ENCODE peak calls at places on chromosomes 13 and 19, in seven cellular contexts. C is COR-L47; D is epithelial cell of prostate; N is AG09319; V is fibroblast of the conjunctiva; Y is thoracic aorta; B is effector CD4-positive, alpha-beta T cell. T is an unnamed sample.

GRCh38 chr13:113142876-113143275 is 15.6 kb upstream of the PROZ start:
- DNase-seq in C (no peak), D (no peak), N (no peak), V (no peak), Y (no peak), B (no peak), T (no peak)

GRCh38 chr13:34567558-34567957 is 374.5 kb upstream of the NBEA start:
- DNase-seq in C (no peak), D (no peak), N (no peak), V (no peak), Y (no peak), B (no peak), T (no peak)

GRCh38 chr13:94706101-94706853 is 6.1 kb downstream of the SOX21 start:
- DNase-seq in C (no peak), D (no peak), N (no peak), V (no peak), Y (no peak), B (no peak), T (no peak)

GRCh38 chr13:98771838-98772611 is 19.6 kb upstream of the SLC15A1 start:
- DNase-seq in C (no peak), D (no peak), N (no peak), V (no peak), Y (no peak), B (no peak), T (no peak)

GRCh38 chr19:2195914-2196313 is 32.2 kb downstream of the DOT1L start:
- DNase-seq in C (no peak), D (no peak), N (no peak), V (no peak), Y (no peak), B (no peak), T (no peak)

GRCh38 chr19:1156830-1157615 is 17.0 kb downstream of the SBNO2 start:
- DNase-seq in C (no peak), D (no peak), N (no peak), V (no peak), Y (no peak), B (no peak), T (no peak)

GRCh38 chr13:111402441-111402840 is 82.0 kb downstream of the TEX29 start:
- DNase-seq in C (no peak), D (no peak), N (no peak), V (no peak), Y (no peak), B (no peak), T (no peak)

GRCh38 chr13:25806304-25806974 is 245.4 kb downstream of the SHISA2 start:
- DNase-seq in C (no peak), D (no peak), N (no peak), V (no peak), Y (no peak), B (no peak), T (no peak)

GRCh38 chr19:6987850-6988249 is 33.4 kb downstream of the MBD3L2B start:
- DNase-seq in C (no peak), D (no peak), N (no peak), V (no peak), Y (no peak), B (no peak), T (no peak)

GRCh38 chr19:7415163-7415856 is 66.6 kb downstream of the ARHGEF18 start:
- DNase-seq in C (no peak), D (no peak), N (peak), V (no peak), Y (no peak), B (no peak), T (no peak)

GRCh38 chr13:59891053-59891452 is 272.7 kb downstream of the DIAPH3 start:
- DNase-seq in C (no peak), D (no peak), N (no peak), V (no peak), Y (no peak), B (no peak), T (no peak)

GRCh38 chr19:2574971-2575630 is 99.2 kb downstream of the GADD45B start:
- DNase-seq in C (no peak), D (no peak), N (no peak), V (no peak), Y (no peak), B (no peak), T (no peak)

GRCh38 chr13:34124912-34125311 is 307.0 kb downstream of the RFC3 start:
- DNase-seq in C (peak), D (no peak), N (no peak), V (no peak), Y (no peak), B (no peak), T (no peak)

T was measured in AG09309.